ENCODE peak calls at places on chromosome 3, in five cellular contexts. I, L, S, Q and E are unnamed samples.

GRCh38 chr3:1087066-1087555 is 5.7 kb upstream of the CNTN6 start:
- DNase-seq in S (no peak), I (no peak), Q (peak), L (peak), E (no peak)

GRCh38 chr3:50238549-50239026 is 2.6 kb downstream of the GNAI2 start:
- DNase-seq in Q (peak), L (peak), I (no peak), S (peak), E (no peak)

GRCh38 chr3:104412608-104413580 is 953.8 kb upstream of the ALCAM start:
- DNase-seq in S (no peak), I (no peak), L (no peak), Q (no peak), E (no peak)

GRCh38 chr3:143476965-143477640 is 357.5 kb downstream of the CHST2 start:
- DNase-seq in Q (no peak), L (no peak), S (no peak), I (no peak), E (no peak)

GRCh38 chr3:73072634-73073033 is 11.2 kb downstream of the EBLN2 start:
- DNase-seq in L (no peak), I (no peak), S (no peak), Q (no peak), E (no peak)

GRCh38 chr3:156976933-156977332 is 150.8 kb downstream of the LEKR1 start:
- DNase-seq in Q (no peak), L (no peak), I (no peak), S (no peak), E (no peak)

GRCh38 chr3:126180477-126181397 is at the start of gene ALDH1L1:
- DNase-seq in Q (peak), L (peak), I (peak), S (peak), E (peak)

GRCh38 chr3:191070762-191071365 is 128.2 kb upstream of the OSTN start:
- DNase-seq in Q (no peak), L (no peak), I (no peak), S (no peak), E (no peak)

GRCh38 chr3:194489736-194490612 is 3.2 kb upstream of the ATP13A3 start:
- DNase-seq in Q (no peak), S (no peak), I (no peak), L (no peak), E (no peak)

GRCh38 chr3:41997702-41998551 is 36.0 kb upstream of the ULK4 start:
- DNase-seq in L (no peak), S (no peak), Q (no peak), I (no peak), E (no peak)

DNA sequence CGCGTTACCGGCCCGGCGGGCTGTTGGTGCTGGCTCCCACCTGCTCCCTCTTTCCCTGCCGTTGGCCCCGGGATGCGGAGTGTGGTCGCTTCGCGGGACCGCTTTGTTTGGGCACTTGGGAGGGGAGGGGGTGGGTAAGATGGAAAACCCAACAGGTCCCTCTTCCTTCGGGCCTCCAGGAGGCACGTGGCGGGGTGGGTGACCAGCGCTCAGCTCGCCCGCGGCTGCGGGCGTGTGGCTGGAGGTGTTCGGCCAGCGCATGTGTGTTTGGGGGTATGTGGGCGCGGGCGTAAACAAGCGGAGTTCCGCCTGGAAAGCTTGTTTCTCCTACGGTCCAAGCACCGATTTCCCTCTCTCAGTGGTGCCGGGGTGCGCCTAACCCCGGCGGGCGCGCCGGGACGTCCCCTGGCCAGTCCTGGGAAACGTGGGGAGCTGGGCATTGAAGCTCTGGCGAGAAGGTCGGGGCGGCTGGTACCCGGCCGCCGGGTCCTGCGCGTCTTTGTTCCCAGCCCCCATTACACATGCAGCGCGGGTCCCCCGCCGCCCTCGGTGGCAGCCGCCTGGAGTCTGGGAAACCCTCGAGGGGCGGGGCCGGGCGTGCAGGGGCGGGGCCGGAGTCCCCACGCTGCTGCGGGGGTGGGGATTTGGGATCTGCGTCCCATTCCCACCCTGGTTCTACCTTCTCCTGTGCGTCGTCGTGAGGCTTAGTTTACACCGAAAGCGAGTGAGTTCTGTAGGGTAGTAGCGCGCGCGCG is 1.4 kb downstream of the ACVR2B start:
- DNase-seq in I (no peak), S (peak), L (peak), Q (peak), E (no peak)
- H3K27ac ChIP-seq in I (peak), S (peak), L (peak), Q (peak), E (peak)

GRCh38 chr3:136819784-136820640 is 1.1 kb downstream of the SLC35G2 start:
- DNase-seq in S (peak), L (peak), Q (peak), I (peak), E (no peak)
- H3K27ac ChIP-seq in S (peak), L (peak), Q (no peak), I (peak), E (peak)

GRCh38 chr3:52026016-52026415 is 30.3 kb upstream of the RPL29 start:
- DNase-seq in Q (no peak), L (no peak), S (no peak), I (no peak), E (no peak)
- H3K27ac ChIP-seq in Q (no peak), L (peak), S (no peak), I (peak), E (no peak)

DNA sequence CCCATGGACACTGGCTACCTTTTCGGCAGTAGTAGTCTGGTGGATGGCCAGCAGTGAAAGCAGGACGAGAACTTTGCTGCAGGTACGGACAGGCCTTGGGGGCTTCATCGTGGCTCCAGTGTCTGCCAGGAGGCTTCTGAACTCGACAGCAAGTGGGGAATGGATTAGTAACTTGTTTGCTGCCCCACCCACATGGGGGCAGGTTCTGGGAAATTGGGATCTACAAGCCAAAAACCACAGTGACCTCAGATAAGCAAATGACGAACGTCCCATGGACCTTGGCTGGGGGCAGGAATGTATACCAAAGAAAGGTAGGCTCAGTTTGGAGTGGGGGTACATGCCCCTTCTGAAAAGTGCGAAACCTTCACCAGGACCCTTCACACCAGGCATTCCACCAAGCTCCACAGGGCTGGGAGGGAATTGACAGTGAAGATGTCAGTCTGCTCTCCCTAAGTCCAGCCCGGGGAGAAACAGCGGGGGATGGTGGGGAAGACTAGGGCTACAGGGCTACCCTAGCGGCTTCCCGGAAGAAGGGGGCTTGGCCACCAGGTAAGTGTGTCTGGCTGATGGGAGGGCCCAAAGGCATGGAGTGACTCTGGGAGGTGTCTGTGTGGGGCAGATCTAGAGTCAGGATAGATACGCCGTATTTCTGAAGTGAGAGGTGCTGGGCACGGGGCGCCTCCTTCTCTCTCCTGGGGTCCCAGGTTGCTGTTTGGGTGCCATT is at the start of gene ITIH4:
- DNase-seq in Q (no peak), L (no peak), I (no peak), S (no peak), E (no peak)
- H3K27ac ChIP-seq in Q (no peak), L (no peak), I (peak), S (no peak), E (peak)

DNA sequence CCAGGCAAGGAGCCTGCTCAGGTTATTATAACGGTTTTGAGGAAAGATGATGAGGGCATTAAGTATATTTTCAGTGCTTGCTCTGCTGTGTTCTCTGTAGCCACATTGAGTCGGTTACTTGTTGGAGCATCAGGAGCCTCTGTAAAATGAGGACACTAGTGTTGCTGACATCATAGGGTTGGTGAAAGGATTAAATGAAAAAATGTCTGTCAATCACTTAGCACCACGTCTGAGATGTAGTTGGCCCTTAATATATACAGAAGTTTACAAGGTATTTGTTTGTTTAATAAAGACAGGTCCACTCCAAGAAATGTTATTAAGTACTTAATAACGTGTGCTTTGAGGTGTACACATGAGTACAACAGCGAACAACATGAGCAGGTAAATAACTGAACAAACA is 735 bp upstream of the SLC25A26 start:
- DNase-seq in I (no peak), S (no peak), Q (no peak), L (no peak), E (no peak)
- H3K27ac ChIP-seq in I (peak), S (no peak), Q (peak), L (no peak), E (peak)

GRCh38 chr3:150743508-150743907 is 19.5 kb downstream of the SIAH2 start:
- DNase-seq in I (no peak), Q (no peak), S (no peak), L (no peak), E (no peak)
- H3K27ac ChIP-seq in I (peak), Q (peak), S (no peak), L (no peak), E (peak)

DNA sequence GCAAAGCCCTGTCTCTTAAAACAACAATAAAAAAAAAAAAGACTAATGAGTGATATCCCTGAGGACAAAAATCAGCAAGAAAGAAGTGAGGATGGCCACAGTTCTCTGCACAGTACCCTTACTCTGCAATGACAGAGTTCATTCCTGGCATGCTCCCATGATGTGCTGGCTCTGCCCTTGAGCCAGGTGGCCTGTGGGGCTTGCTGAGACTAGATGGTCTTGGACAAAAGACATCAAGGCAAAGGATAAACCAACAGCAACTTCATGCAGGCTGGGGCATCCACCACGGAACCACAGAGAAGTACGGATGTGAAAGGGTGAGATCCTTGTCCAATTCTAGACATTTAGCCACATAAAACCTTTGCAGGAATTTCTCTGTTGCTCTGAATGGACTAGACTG is 12.7 kb downstream of the MGLL start:
- DNase-seq in Q (no peak), S (no peak), I (no peak), L (no peak), E (no peak)
- H3K27ac ChIP-seq in Q (no peak), S (no peak), I (no peak), L (no peak), E (no peak)